ENCODE peak calls at places on chromosomes 6 and 20, in eight cellular contexts. P is foreskin fibroblast, Z is left lung, U is A549, C is astrocyte of the spinal cord, M is bronchial epithelial cell, D is fibroblast of mammary gland, Q is breast epithelium. O is an unnamed sample.
A peak's percentile ranks its signal among the peaks of the same experiment; 100 is the strongest.

GRCh38 chr20:35009665-35010328 is 54.1 kb downstream of the MYH7B start:
- DNase-seq in Z (peak; percentile 19), U (no peak), M (no peak), P (no peak), C (no peak), Q (no peak), D (no peak), O (no peak)

GRCh38 chr6:20873425-20874190 is 339.4 kb downstream of the CDKAL1 start:
- DNase-seq in Z (no peak), M (no peak), Q (no peak), P (peak; percentile 20), D (peak; percentile 37), U (peak; percentile 57), C (peak; percentile 25), O (no peak)

GRCh38 chr6:104957301-104958177 is 632 bp downstream of the LIN28B start:
- DNase-seq in M (no peak), P (no peak), U (peak; percentile 52), Q (no peak), Z (no peak), D (no peak), C (no peak), O (no peak)

GRCh38 chr6:3699231-3699630 is 52.3 kb downstream of the PXDC1 start:
- DNase-seq in U (no peak), P (no peak), M (no peak), D (no peak), C (no peak), Q (no peak), Z (no peak), O (no peak)

GRCh38 chr20:39967806-39968205 is 721.2 kb downstream of the MAFB start:
- DNase-seq in Q (no peak), D (no peak), U (no peak), P (no peak), Z (no peak), C (no peak), M (no peak), O (no peak)

GRCh38 chr20:50170549-50171220 is 17.2 kb upstream of the PEDS1 start:
- DNase-seq in U (no peak), Z (no peak), P (no peak), C (no peak), D (no peak), M (no peak), Q (no peak), O (no peak)

GRCh38 chr6:169489642-169490408 is 212.0 kb downstream of the WDR27 start:
- DNase-seq in D (peak; percentile 57), M (no peak), P (peak; percentile 36), U (no peak), C (no peak), Q (no peak), Z (no peak), O (peak; percentile 46)

GRCh38 chr20:44716309-44717106 is 1.3 kb downstream of the CCN5 start:
- DNase-seq in Z (no peak), P (no peak), M (peak; percentile 40), D (no peak), Q (peak; percentile 81), U (no peak), C (no peak), O (no peak)

GRCh38 chr20:20457392-20458126 is 89.7 kb downstream of the INSM1 start:
- DNase-seq in M (no peak), D (peak; percentile 56), P (no peak), C (peak; percentile 55), U (no peak), Q (no peak), Z (no peak), O (no peak)

GRCh38 chr6:25971187-25971811 is 8.7 kb downstream of the TRIM38 start:
- DNase-seq in U (peak; percentile 61), C (peak; percentile 84), M (peak; percentile 78), Z (peak; percentile 47), Q (peak; percentile 67), P (peak; percentile 95), D (peak; percentile 93), O (peak; percentile 87)

GRCh38 chr6:24888967-24889366 is 46.8 kb downstream of the RIPOR2 start:
- DNase-seq in D (no peak), M (no peak), U (no peak), Z (no peak), C (no peak), Q (no peak), P (no peak), O (no peak)

GRCh38 chr6:1535295-1535694 is 74.4 kb upstream of the FOXC1 start:
- DNase-seq in M (peak; percentile 71), Q (no peak), D (no peak), C (no peak), P (no peak), U (no peak), Z (no peak), O (no peak)

GRCh38 chr20:23637282-23638221 is at the start of gene CST3:
- DNase-seq in Z (peak; percentile 94), M (peak; percentile 58), U (peak; percentile 91), C (peak; percentile 90), Q (peak; percentile 77), D (peak; percentile 82), P (peak; percentile 90), O (peak; percentile 38)

GRCh38 chr6:79833264-79833663 is 114.1 kb downstream of the ELOVL4 start:
- DNase-seq in P (no peak), U (no peak), D (peak; percentile 7), Z (no peak), M (no peak), Q (no peak), C (no peak), O (no peak)

GRCh38 chr20:30811896-30812671 is 445.4 kb upstream of the DEFB115 start:
- DNase-seq in P (peak; percentile 32), C (peak; percentile 59), Z (peak; percentile 63), D (peak; percentile 24), M (peak; percentile 19), U (no peak), Q (no peak), O (no peak)

GRCh38 chr20:59515013-59515905 is 89.1 kb upstream of the PHACTR3 start:
- DNase-seq in P (peak; percentile 36), M (peak; percentile 33), Z (peak; percentile 62), Q (peak; percentile 27), C (peak; percentile 38), U (peak; percentile 68), D (peak; percentile 52), O (peak; percentile 4)

GRCh38 chr20:59515906-59516209 is 88.5 kb upstream of the PHACTR3 start:
- DNase-seq in Q (no peak), Z (no peak), U (no peak), P (no peak), M (no peak), C (no peak), D (no peak), O (no peak)

GRCh38 chr20:59518881-59519706 is 85.2 kb upstream of the PHACTR3 start:
- DNase-seq in Q (no peak), D (peak; percentile 55), U (peak; percentile 65), Z (no peak), P (peak; percentile 13), M (peak; percentile 65), C (peak; percentile 51), O (peak; percentile 17)

GRCh38 chr20:59519707-59520014 is 84.7 kb upstream of the PHACTR3 start:
- DNase-seq in Z (no peak), C (no peak), Q (no peak), M (no peak), D (no peak), P (no peak), U (no peak), O (no peak)

GRCh38 chr20:59514554-59514953 is 89.8 kb upstream of the PHACTR3 start:
- DNase-seq in M (no peak), C (no peak), D (no peak), Q (no peak), Z (no peak), P (no peak), U (no peak), O (no peak)
- TF ChIP-seq CTCF in M (no peak), C (no peak), D (no peak), Q (no peak), Z (no peak), P (no peak), U (no peak), O (no peak)

DNA sequence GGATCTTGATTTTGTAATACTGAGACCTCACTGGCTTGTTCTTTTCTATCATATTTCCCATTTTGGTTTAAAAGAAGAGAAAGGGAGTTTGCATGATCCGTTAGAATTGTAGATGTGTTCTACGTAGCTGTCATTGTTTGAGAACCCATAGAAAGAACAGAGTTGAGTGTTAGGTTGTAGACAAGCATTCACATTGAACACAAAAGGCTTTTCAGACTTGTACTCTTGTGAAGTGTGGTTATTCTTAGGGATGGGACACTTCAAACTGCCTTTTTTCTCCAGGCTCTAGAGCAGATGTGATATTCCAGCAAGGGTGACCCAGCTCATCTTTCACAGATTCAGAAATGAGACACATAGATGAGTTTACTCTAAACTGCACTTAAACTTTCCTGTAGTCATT is 19.9 kb downstream of the FOXO3 start:
- DNase-seq in Z (no peak), M (no peak), C (no peak), D (no peak), P (no peak), U (no peak), Q (no peak), O (no peak)
- H3K4me3 ChIP-seq in Z (no peak overlapping the region), M (no peak overlapping the region), C (no peak overlapping the region), D (no peak overlapping the region), P (peak overlapping the region; percentile 14), U (no peak overlapping the region), Q (no peak overlapping the region), O (no peak overlapping the region)

DNA sequence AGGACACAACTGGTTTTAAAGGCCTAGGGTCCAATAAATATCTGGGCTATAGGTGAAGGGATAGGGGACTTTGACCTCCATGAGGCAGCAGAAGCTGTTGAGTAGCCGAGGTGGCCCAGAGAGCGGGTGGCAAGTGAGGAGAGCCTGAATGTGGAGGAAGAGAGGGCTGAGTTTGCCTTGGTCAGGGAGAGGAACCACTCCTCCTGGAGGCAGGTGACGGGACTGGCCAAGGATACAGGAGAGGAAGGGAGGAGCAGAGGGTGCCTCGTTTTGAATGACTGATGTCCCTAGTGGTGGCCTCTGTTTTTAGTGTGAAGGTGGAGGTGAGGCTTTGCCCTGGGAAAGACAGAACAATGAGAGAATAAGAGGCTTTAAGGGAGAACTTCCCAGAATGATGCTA is 19.1 kb upstream of the AAR2 start:
- DNase-seq in P (no peak), U (peak; percentile 46), D (no peak), M (no peak), Z (no peak), Q (no peak), C (no peak), O (no peak)
- TF ChIP-seq CTCF in P (no peak), U (no peak), D (no peak), M (peak; percentile 30), Z (no peak), Q (no peak), C (peak; percentile 2), O (no peak)

GRCh38 chr20:3084283-3084985 is at the start of gene AVP:
- DNase-seq in Q (no peak), D (no peak), P (no peak), C (no peak), U (no peak), Z (no peak), M (no peak), O (no peak)

GRCh38 chr20:3081641-3082040 is 2.9 kb downstream of the AVP start:
- DNase-seq in C (no peak), U (no peak), Q (no peak), Z (no peak), D (no peak), M (no peak), P (no peak), O (no peak)

GRCh38 chr20:3082306-3082951 is 2.1 kb downstream of the AVP start:
- DNase-seq in U (no peak), P (no peak), D (no peak), Q (no peak), Z (no peak), M (no peak), C (no peak), O (no peak)

GRCh38 chr20:3084986-3085360 is 449 bp upstream of the AVP start:
- DNase-seq in D (no peak), Q (no peak), P (no peak), Z (no peak), U (no peak), C (no peak), M (no peak), O (no peak)

GRCh38 chr20:3082955-3083952 is 1.3 kb downstream of the AVP start:
- DNase-seq in P (no peak), C (no peak), Q (no peak), Z (no peak), D (no peak), M (no peak), U (no peak), O (no peak)
- H3K4me3 ChIP-seq in P (no peak overlapping the region), C (no peak overlapping the region), Q (no peak overlapping the region), Z (no peak overlapping the region), D (no peak overlapping the region), M (peak overlapping the region; percentile 6), U (peak overlapping the region; percentile 34), O (no peak overlapping the region)